ENCODE peak calls at places on chromosomes 6 and 20, in seven cellular contexts. I is neural progenitor cell, Y is hepatocyte, E is GM23248, G is GM23338, R is HCT116, J is MM.1S. N is an unnamed sample.

GRCh38 chr20:50695144-50695872 is 4.0 kb upstream of the RIPOR3 start:
- DNase-seq in Y (no peak), I (no peak), G (no peak), J (no peak), R (no peak), E (peak; percentile 96), N (no peak)

GRCh38 chr6:2768125-2768524 is 2.9 kb downstream of the WRNIP1 start:
- DNase-seq in E (no peak), Y (no peak), R (no peak), J (no peak), G (no peak), I (no peak), N (peak; percentile 13)

GRCh38 chr20:8424986-8425385 is 292.9 kb downstream of the PLCB1 start:
- DNase-seq in Y (no peak), I (no peak), J (no peak), E (no peak), R (no peak), G (no peak), N (no peak)

GRCh38 chr6:40912158-40912946 is 126.7 kb downstream of the UNC5CL start:
- DNase-seq in I (peak; percentile 51), G (peak; percentile 69), Y (peak; percentile 60), J (peak; percentile 70), E (peak; percentile 26), R (no peak), N (peak; percentile 63)

GRCh38 chr20:35506872-35507638 is 22.4 kb downstream of the C20orf173 start:
- DNase-seq in J (no peak), R (no peak), E (peak; percentile 39), I (no peak), G (no peak), Y (no peak), N (peak; percentile 52)

GRCh38 chr6:160662842-160663241 is 1.2 kb downstream of the LPA start:
- DNase-seq in G (peak; percentile 4), R (no peak), J (no peak), Y (no peak), I (no peak), E (no peak), N (no peak)

GRCh38 chr6:39177130-39177529 is 52.1 kb downstream of the KCNK5 start:
- DNase-seq in Y (no peak), I (no peak), J (no peak), E (no peak), G (no peak), R (no peak), N (no peak)

GRCh38 chr20:58790440-58790839 is 60.3 kb downstream of the GNAS-AS1 start:
- DNase-seq in I (no peak), J (no peak), Y (no peak), G (no peak), R (no peak), E (no peak), N (peak; percentile 62)

GRCh38 chr20:1808101-1808500 is 87.1 kb upstream of the SIRPA start:
- DNase-seq in E (no peak), Y (no peak), G (no peak), I (no peak), R (no peak), J (no peak), N (no peak)

DNA sequence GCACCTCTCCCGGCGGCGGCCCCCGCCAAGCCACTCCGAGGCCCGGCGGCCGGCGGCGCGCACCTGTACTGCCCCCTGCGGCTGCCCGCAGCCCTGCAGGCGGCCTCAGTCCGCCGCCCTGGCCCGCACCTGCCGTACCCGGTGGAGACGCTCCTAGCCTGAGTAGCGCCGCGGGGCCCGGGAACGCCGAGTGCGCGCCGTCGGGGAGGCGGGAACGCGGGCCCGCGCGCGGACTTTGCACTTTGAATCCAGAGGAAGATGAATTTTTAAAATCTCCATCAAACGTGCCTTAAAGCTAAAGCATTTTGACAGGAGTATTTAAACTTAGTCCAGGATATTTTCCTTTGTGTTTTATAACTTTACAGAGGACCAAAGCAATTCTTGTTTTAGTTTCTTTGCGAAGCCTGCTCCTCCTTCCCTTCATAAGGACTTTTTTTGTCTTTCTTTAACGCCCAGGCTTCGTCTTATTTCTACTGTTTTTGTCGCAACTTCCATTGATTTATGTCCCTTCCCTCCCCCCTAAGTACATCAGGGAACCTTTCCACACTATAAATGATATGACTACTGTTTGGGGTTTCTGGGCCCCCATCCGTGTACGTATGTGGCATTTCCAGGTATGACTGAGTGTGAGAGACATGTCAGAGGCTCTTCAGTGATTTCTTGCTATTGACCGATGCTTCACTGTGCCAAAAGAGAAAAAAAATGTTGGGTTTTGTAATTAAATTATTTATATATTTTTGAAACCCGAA is 2.0 kb downstream of the FOXQ1 start:
- DNase-seq in I (peak; percentile 84), E (peak; percentile 47), J (no peak), Y (peak; percentile 87), R (peak; percentile 15), G (peak; percentile 76), N (peak; percentile 65)
- TF ChIP-seq EZH2 in I (peak; percentile 97), E (peak; percentile 83), J (no peak), Y (peak; percentile 18), R (no peak), G (peak; percentile 91), N (no peak)

GRCh38 chr6:16128759-16129622 is at the start of gene MYLIP:
- DNase-seq in J (peak; percentile 92), E (peak; percentile 92), Y (peak; percentile 99), G (peak; percentile 97), I (peak; percentile 98), R (peak; percentile 81), N (peak; percentile 93)
- TF ChIP-seq EZH2phosphoT487 in J (no peak), E (no peak), Y (no peak), G (no peak), I (no peak), R (no peak), N (no peak)

GRCh38 chr20:64038579-64039292 is 2.8 kb downstream of the C20orf204 start:
- DNase-seq in Y (peak; percentile 90), I (peak; percentile 89), G (peak; percentile 88), R (peak; percentile 48), J (peak; percentile 77), E (peak; percentile 76), N (peak; percentile 78)
- TF ChIP-seq EZH2 in Y (no peak), I (peak; percentile 97), G (no peak), R (no peak), J (no peak), E (no peak), N (no peak)

DNA sequence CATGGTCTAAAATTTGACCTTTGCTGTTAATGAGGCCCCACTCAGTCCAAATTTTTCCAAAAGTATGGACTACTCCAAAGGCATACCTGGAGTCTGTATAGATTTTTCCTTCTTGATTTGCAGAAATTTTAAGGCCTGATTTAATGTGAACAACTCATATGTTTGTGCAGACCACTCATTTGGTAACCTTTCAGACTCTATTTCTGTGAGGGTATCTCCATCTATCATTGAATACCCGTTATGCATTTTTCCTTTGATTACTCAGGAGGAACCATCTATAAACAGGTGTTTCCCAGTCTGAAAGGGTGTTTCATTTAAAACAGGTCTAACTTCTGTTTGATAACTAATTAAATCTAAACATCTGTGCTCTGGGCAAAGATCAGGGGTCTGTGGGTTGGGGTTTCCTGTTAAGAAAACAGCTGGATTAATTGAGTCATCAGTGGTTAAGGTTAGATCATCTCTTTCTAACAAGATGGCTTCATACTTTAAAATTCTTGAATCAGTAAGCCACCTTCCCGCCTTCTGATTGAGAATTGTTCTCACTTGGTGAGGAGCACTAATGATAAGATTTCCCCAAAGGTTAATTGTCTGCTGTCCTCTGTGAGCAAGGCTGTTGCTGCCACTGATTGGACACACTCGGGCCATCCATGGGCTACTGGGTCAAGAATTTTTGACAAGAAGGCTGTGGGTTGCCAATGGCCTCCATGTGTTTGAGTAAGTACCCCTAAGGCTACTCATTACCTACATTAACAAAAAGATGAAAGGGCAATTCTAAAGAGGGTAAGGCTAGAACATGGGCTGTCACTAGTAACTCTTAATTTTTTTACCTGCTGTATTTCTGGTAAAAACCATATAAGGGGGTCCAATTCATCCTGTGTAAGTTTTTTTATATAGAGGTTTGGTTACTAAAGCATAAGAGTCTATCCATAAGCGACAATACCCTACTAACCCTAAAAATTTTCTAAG is 24.1 kb downstream of the HLA-B start:
- DNase-seq in I (no peak), R (no peak), J (no peak), Y (no peak), E (no peak), G (no peak), N (no peak)
- TF ChIP-seq EZH2phosphoT487 in I (no peak), R (no peak), J (no peak), Y (no peak), E (no peak), G (no peak), N (no peak)

GRCh38 chr6:170438861-170439260 is 114.2 kb downstream of the PSMB1 start:
- DNase-seq in Y (no peak), E (no peak), J (no peak), G (no peak), I (no peak), R (no peak), N (no peak)

GRCh38 chr6:170438402-170438753 is 114.7 kb downstream of the PSMB1 start:
- DNase-seq in I (peak; percentile 96), J (peak; percentile 71), E (peak; percentile 100), G (peak; percentile 92), Y (peak; percentile 96), R (peak; percentile 12), N (peak; percentile 95)

GRCh38 chr6:170436209-170436809 is 116.8 kb downstream of the PSMB1 start:
- DNase-seq in Y (no peak), J (no peak), R (no peak), G (no peak), I (no peak), E (no peak), N (no peak)

GRCh38 chr6:170439366-170440351 is 113.4 kb downstream of the PSMB1 start:
- DNase-seq in E (no peak), R (no peak), J (no peak), G (no peak), Y (no peak), I (no peak), N (no peak)

DNA sequence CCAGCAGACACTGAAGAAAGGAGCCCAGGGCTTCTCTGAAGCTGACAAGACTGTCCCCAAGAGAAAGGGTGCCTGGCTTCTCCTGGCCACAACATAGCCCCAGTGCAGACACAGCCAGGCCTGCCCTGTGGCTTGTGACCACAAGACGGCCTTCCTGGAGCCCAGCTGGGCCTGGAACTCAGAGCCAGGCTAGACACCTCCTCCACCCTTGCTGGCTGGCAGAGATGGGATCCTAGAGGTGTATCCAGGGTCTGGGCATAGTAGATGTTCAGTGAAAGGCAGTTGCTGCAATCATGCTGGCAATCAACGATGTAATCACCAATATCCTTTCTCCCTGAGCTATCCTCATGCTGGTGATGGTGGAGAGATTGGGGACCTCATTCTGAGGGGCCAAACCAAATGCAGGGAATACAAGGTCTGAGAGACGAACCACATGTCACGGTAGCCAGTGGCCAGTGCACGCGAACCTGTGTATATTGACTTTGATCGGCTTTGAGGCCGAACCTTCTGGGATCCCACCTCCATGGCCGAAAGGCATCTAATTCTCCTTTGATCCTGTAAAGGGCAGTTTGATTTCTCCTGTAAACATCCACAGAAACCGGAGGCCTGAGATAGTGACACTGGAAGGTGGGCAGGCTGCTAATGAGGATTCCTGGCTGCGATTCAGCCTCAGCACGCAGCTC is 115.2 kb downstream of the PSMB1 start:
- DNase-seq in Y (no peak), I (no peak), R (no peak), J (no peak), G (no peak), E (peak; percentile 27), N (no peak)
- TF ChIP-seq EZH2 in Y (no peak), I (no peak), R (no peak), J (no peak), G (no peak), E (no peak), N (no peak)

GRCh38 chr6:30685977-30686907 is at the start of gene PPP1R18:
- DNase-seq in E (peak; percentile 86), J (peak; percentile 78), G (peak; percentile 69), R (no peak), I (peak; percentile 75), Y (peak; percentile 83), N (peak; percentile 72)
- TF ChIP-seq EZH2phosphoT487 in E (no peak), J (no peak), G (no peak), R (no peak), I (no peak), Y (no peak), N (no peak)